ENCODE peak calls at places on chromosomes 16 and 17, in four cellular contexts. N, C, P and I are unnamed samples.

GRCh38 chr17:17819561-17819995 is 17.2 kb downstream of the SREBF1 start:
- DNase-seq in N (peak; percentile 81), C (peak; percentile 89), P (peak; percentile 53), I (peak; percentile 93)

GRCh38 chr16:81424761-81425160 is 19.8 kb upstream of the CMIP start:
- DNase-seq in N (no peak), C (peak; percentile 80), P (no peak), I (no peak)

GRCh38 chr17:77285594-77286390 is 145.0 kb downstream of the SEC14L1 start:
- DNase-seq in N (peak; percentile 85), C (peak; percentile 95), P (peak; percentile 50), I (peak; percentile 94)

GRCh38 chr17:16407911-16408588 is 7.3 kb upstream of the TRPV2 start:
- DNase-seq in N (peak; percentile 78), C (peak; percentile 61), P (peak; percentile 64), I (peak; percentile 68)

GRCh38 chr17:38709104-38709820 is 4.2 kb downstream of the MLLT6 start:
- DNase-seq in N (no peak), C (no peak), P (no peak), I (no peak)

GRCh38 chr17:36602030-36602737 is 801 bp downstream of the MRM1 start:
- DNase-seq in N (no peak), C (peak; percentile 28), P (no peak), I (no peak)

GRCh38 chr17:18262641-18263040 is 2.2 kb downstream of the MIEF2 start:
- DNase-seq in N (peak; percentile 68), C (no peak), P (peak; percentile 58), I (no peak)

GRCh38 chr17:80910043-80910442 is 81.6 kb upstream of the CHMP6 start:
- DNase-seq in N (no peak), C (no peak), P (no peak), I (no peak)

GRCh38 chr17:30372755-30373154 is 6.0 kb upstream of the CPD start:
- DNase-seq in N (no peak), C (peak; percentile 93), P (no peak), I (no peak)

GRCh38 chr16:88681709-88682451 is 4.4 kb downstream of the SNAI3 start:
- DNase-seq in N (peak; percentile 69), C (no peak), P (peak; percentile 55), I (no peak)

GRCh38 chr16:71540-72341 is 690 bp downstream of the RHBDF1 start:
- DNase-seq in N (peak; percentile 57), C (peak; percentile 90), P (peak; percentile 75), I (peak; percentile 83)

GRCh38 chr17:8954339-8954738 is 11.2 kb downstream of the PIK3R5 start:
- DNase-seq in N (peak; percentile 50), C (no peak), P (peak; percentile 64), I (no peak)

GRCh38 chr16:3752984-3753383 is 35.7 kb upstream of the TRAP1 start:
- DNase-seq in N (no peak), C (no peak), P (no peak), I (no peak)

GRCh38 chr16:84898447-84898846 is 78.7 kb downstream of the CRISPLD2 start:
- DNase-seq in N (no peak), C (peak; percentile 71), P (no peak), I (no peak)

GRCh38 chr17:82775033-82775823 is 23.4 kb downstream of the TBCD start:
- DNase-seq in N (peak; percentile 83), C (no peak), P (peak; percentile 67), I (peak; percentile 51)

GRCh38 chr16:83826146-83826913 is 18.6 kb downstream of the HSBP1 start:
- DNase-seq in N (peak; percentile 93), C (peak; percentile 85), P (peak; percentile 82), I (peak; percentile 78)

GRCh38 chr17:18246880-18247612 is 11.5 kb downstream of the FLII start:
- DNase-seq in N (peak; percentile 95), C (peak; percentile 86), P (peak; percentile 58), I (peak; percentile 32)

GRCh38 chr16:11328172-11329079 is 16.8 kb upstream of the RMI2 start:
- DNase-seq in N (peak; percentile 62), C (peak; percentile 74), P (peak; percentile 70), I (peak; percentile 99)

GRCh38 chr17:37506678-37507077 is 17.0 kb downstream of the DUSP14 start:
- DNase-seq in N (no peak), C (peak; percentile 26), P (no peak), I (peak; percentile 34)

GRCh38 chr16:28208824-28209223 is 2.9 kb downstream of the XPO6 start:
- DNase-seq in N (no peak), C (no peak), P (no peak), I (no peak)

GRCh38 chr17:49738456-49739163 is 25.3 kb downstream of the FAM117A start:
- DNase-seq in N (no peak), C (no peak), P (peak; percentile 41), I (no peak)

GRCh38 chr16:80570106-80570478 is 29.3 kb downstream of the DYNLRB2 start:
- DNase-seq in N (no peak), C (no peak), P (no peak), I (peak; percentile 73)

GRCh38 chr16:88282221-88283041 is 100.3 kb upstream of the ZNF469 start:
- DNase-seq in N (no peak), C (peak; percentile 79), P (peak; percentile 9), I (peak; percentile 91)

GRCh38 chr16:4612474-4612931 is 2.2 kb downstream of the UBALD1 start:
- DNase-seq in N (no peak), C (no peak), P (no peak), I (no peak)

GRCh38 chr17:67438669-67439068 is 61.6 kb downstream of the PITPNC1 start:
- DNase-seq in N (no peak), C (no peak), P (no peak), I (no peak)

GRCh38 chr17:77607606-77608005 is 350.9 kb upstream of the TNRC6C start:
- DNase-seq in N (no peak), C (no peak), P (no peak), I (no peak)

GRCh38 chr16:29825145-29826044 is 5.1 kb downstream of the MVP start:
- DNase-seq in N (no peak), C (peak; percentile 70), P (peak; percentile 67), I (peak; percentile 77)

GRCh38 chr17:40541060-40541872 is 24.0 kb downstream of the CCR7 start:
- DNase-seq in N (no peak), C (no peak), P (no peak), I (no peak)

GRCh38 chr16:4087099-4087885 is 28.9 kb downstream of the ADCY9 start:
- DNase-seq in N (no peak), C (no peak), P (no peak), I (peak; percentile 39)

GRCh38 chr16:8096211-8096610 is 494.1 kb downstream of the TMEM114 start:
- DNase-seq in N (no peak), C (no peak), P (no peak), I (no peak)

GRCh38 chr17:63928966-63929695 is 3.0 kb downstream of the CD79B start:
- DNase-seq in N (no peak), C (no peak), P (no peak), I (no peak)

GRCh38 chr17:63928172-63928666 is 3.9 kb downstream of the CD79B start:
- DNase-seq in N (no peak), C (no peak), P (peak; percentile 6), I (no peak)

GRCh38 chr17:63930951-63931575 is 1.1 kb downstream of the CD79B start:
- DNase-seq in N (peak; percentile 56), C (no peak), P (peak; percentile 77), I (no peak)

GRCh38 chr17:63932008-63932561 is at the start of gene CD79B:
- DNase-seq in N (no peak), C (no peak), P (no peak), I (no peak)

DNA sequence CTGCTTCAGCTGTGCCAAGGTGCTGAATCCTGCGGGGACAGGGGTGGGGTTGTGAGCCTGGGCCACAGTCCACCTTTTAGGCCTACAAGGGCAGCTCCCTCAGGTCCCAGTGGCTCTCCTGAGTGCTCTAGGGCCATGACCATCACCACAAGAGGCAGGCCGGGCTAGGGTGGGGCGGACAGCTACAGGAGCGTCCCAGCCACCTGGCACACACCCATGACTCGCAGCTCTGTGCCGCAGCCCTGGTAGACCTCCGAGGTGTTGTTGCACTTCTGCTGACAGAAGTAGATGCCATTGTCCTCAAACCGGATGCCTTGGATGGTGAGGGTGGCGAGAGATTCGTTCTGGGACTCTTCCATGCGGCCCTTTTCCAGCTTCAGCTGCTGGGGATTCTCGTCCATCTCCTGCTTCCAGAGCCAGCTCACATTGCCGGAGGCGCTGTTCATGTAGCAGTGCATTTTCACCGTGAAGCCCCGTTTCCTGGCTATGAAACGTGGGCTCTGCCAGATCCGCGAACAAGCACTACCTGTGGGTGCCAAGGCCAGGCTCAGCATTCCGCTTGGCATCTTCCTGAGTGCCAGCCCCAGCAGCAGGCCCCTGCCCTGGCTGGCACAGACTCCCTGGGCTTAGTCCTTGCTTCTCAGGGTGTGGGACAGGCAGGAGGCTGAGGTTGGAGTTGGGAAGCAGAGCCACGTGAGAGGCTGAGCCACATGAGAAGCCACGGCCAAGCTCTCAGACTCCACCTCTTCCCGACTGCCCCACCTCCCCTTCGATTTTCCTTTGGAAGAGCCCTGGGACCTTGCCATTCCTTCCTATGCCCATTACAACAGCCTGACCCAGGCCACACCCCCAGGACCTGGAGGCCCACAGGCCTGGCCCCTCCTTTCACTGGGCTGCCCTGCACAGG is 2.0 kb downstream of the CD79B start:
- DNase-seq in N (no peak), C (no peak), P (no peak), I (no peak)
- H3K4me3 ChIP-seq in N (no peak overlapping the region), C (no peak overlapping the region), P (peak overlapping the region; percentile 55), I (no peak overlapping the region)

GRCh38 chr17:44198721-44199552 is 747 bp downstream of the ATXN7L3 start:
- DNase-seq in N (peak; percentile 68), C (peak; percentile 54), P (peak; percentile 67), I (peak; percentile 58)

GRCh38 chr17:44197107-44197506 is 2.6 kb downstream of the ATXN7L3 start:
- DNase-seq in N (no peak), C (no peak), P (no peak), I (no peak)

GRCh38 chr17:44199553-44200477 is at the start of gene ATXN7L3:
- DNase-seq in N (peak; percentile 99), C (peak; percentile 98), P (peak; percentile 99), I (peak; percentile 99)

GRCh38 chr17:44200478-44201155 is 933 bp upstream of the ATXN7L3 start:
- DNase-seq in N (no peak), C (no peak), P (no peak), I (no peak)

GRCh38 chr17:44197980-44198720 is 1.5 kb downstream of the ATXN7L3 start:
- DNase-seq in N (no peak), C (peak; percentile 63), P (no peak), I (peak; percentile 63)
- TF ChIP-seq CTCF in N (no peak), C (no peak), P (no peak), I (peak; percentile 30)

GRCh38 chr16:47561286-47561685 is 100.2 kb downstream of the PHKB start:
- DNase-seq in N (no peak), C (no peak), P (no peak), I (no peak)
- H3K4me3 ChIP-seq in N (no peak overlapping the region), C (no peak overlapping the region), P (no peak overlapping the region), I (no peak overlapping the region)

DNA sequence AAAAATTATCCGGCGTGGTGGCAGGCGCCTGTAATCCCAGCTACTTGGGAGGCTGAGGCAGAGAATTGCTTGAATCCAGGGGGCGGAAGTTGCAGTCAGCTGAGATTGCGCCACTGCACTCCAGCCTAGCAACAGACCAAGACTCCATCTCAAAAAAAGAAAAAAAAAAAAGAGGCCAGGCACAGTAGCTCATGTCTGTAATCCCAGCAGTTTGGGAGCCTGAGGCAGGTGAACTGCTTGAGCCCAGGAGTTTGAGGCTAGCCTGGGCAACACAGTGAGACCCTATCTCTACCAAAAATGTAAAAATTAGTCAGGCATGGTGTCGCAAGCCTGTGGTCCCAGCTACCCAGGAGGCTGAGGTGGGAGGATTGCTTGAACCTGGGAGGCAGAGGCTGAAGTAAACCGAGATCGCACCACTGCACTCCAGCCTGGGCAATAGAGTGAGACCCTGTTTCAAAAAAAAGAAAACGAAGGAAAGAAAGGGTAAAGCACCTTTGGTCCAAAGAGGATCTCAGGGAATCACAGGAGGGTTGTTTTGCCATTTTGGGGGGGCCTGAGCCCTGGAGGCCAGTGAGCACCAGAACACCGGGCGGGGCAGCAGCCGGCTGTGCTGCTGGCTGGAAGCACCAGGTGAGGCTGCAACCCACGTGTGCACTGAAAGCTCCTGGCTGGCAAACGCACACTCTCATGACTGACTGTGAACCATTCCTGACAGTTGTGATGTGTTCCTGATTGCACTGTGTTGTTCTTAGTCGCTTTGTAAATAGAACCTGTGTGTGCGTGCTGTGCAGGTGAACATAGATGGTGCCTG is 18.4 kb downstream of the HS3ST6 start:
- DNase-seq in N (peak; percentile 65), C (peak; percentile 17), P (no peak), I (no peak)
- TF ChIP-seq CTCF in N (no peak), C (no peak), P (no peak), I (no peak)